ENCODE peak calls at places on chromosomes 4 and X, in ten cellular contexts. C is activated T-helper 1 cell treated with Interleukin-2 at 50 U/mL for 16 hours; F is cardiac muscle cell; N is AG20443; K is Calu3; Y is activated CD4-positive, alpha-beta T cell treated with anti-CD3 and anti-CD28 coated beads, Interleukin-2, amount 50 U/mL, for 48 hours; E is endothelial cell; G is GM06990; A is GM12865; O is H7. V is an unnamed sample.
A peak's percentile ranks its signal among the peaks of the same experiment; 100 is the strongest.

GRCh38 chr4:7421356-7422097 is 13.2 kb downstream of the PSAPL1 start:
- DNase-seq in A (no peak), O (peak; percentile 47), E (no peak), F (no peak), Y (no peak), C (no peak), G (no peak), N (no peak), K (no peak), V (no peak)

GRCh38 chr4:47528651-47529050 is 43.6 kb downstream of the ATP10D start:
- DNase-seq in Y (no peak), F (peak; percentile 68), N (no peak), K (no peak), O (no peak), A (no peak), E (no peak), C (no peak), G (no peak), V (peak; percentile 67)

GRCh38 chr4:117817316-117817715 is 217.0 kb upstream of the NDST3 start:
- DNase-seq in A (no peak), Y (no peak), K (no peak), E (no peak), O (no peak), G (no peak), N (no peak), F (no peak), C (no peak), V (no peak)

GRCh38 chrX:38192007-38192625 is 28.6 kb downstream of the SRPX start:
- DNase-seq in G (peak; percentile 6), A (peak; percentile 24), F (no peak), C (no peak), E (peak; percentile 10), Y (no peak), O (peak; percentile 17), K (peak; percentile 28), N (peak; percentile 21), V (no peak)

GRCh38 chrX:15328821-15329220 is 6.5 kb downstream of the PIGA start:
- DNase-seq in G (no peak), A (no peak), N (no peak), O (no peak), F (no peak), E (no peak), C (no peak), Y (no peak), K (no peak), V (no peak)

GRCh38 chr4:142960867-142961644 is 115.0 kb upstream of the INPP4B start:
- DNase-seq in Y (no peak), N (no peak), O (no peak), A (no peak), G (no peak), C (no peak), K (no peak), F (no peak), E (no peak), V (no peak)

GRCh38 chrX:6891404-6891803 is 256.1 kb upstream of the STS start:
- DNase-seq in K (no peak), C (no peak), E (no peak), N (no peak), G (no peak), Y (no peak), F (no peak), O (no peak), A (no peak), V (no peak)

GRCh38 chrX:154731881-154732280 is 19.0 kb downstream of the GAB3 start:
- DNase-seq in E (no peak), N (no peak), O (no peak), F (peak; percentile 65), C (no peak), G (no peak), K (no peak), A (no peak), Y (no peak), V (no peak)

GRCh38 chr4:38330321-38330720 is 333.7 kb upstream of the KLF3 start:
- DNase-seq in O (no peak), K (no peak), C (no peak), A (no peak), G (no peak), N (no peak), Y (no peak), F (no peak), E (no peak), V (no peak)

GRCh38 chr4:77582151-77582550 is 23.5 kb upstream of the CXCL13 start:
- DNase-seq in N (no peak), O (no peak), F (no peak), K (no peak), E (no peak), A (no peak), C (no peak), G (no peak), Y (no peak), V (no peak)

GRCh38 chr4:1033840-1034551 is 22.6 kb downstream of the FGFRL1 start:
- DNase-seq in E (no peak), Y (no peak), N (peak; percentile 87), A (no peak), F (peak; percentile 93), O (no peak), K (no peak), C (no peak), G (no peak), V (no peak)

GRCh38 chr4:62881901-62882300 is 1527.3 kb downstream of the TECRL start:
- DNase-seq in A (no peak), F (no peak), C (no peak), E (no peak), Y (no peak), G (no peak), O (no peak), K (no peak), N (no peak), V (no peak)

GRCh38 chr4:83781434-83781833 is 245.5 kb downstream of the GPAT3 start:
- DNase-seq in G (no peak), N (no peak), K (no peak), F (no peak), Y (no peak), C (no peak), O (no peak), A (no peak), E (no peak), V (no peak)

GRCh38 chrX:482702-483203 is 96.0 kb upstream of the PPP2R3B start:
- DNase-seq in O (no peak), A (no peak), N (no peak), E (no peak), K (no peak), F (no peak), C (no peak), Y (no peak), G (no peak), V (no peak)

GRCh38 chr4:14841801-14842748 is 160.2 kb upstream of the CPEB2 start:
- DNase-seq in Y (no peak), A (no peak), O (no peak), G (no peak), E (no peak), C (no peak), N (peak; percentile 30), F (peak; percentile 31), K (peak; percentile 46), V (peak; percentile 54)

GRCh38 chrX:39439910-39440733 is 638.9 kb downstream of the MID1IP1 start:
- DNase-seq in C (no peak), O (no peak), A (peak; percentile 60), E (no peak), F (no peak), N (no peak), K (no peak), G (no peak), Y (peak; percentile 13), V (no peak)

GRCh38 chr4:56465599-56466295 is 1.7 kb upstream of the SRP72 start:
- DNase-seq in F (peak; percentile 39), N (peak; percentile 11), C (no peak), K (peak; percentile 0), O (no peak), E (no peak), G (peak; percentile 19), A (no peak), Y (no peak), V (peak; percentile 79)

GRCh38 chr4:2907706-2908293 is 55.4 kb downstream of the NOP14 start:
- DNase-seq in G (no peak), F (no peak), O (no peak), K (peak; percentile 46), C (no peak), N (no peak), E (no peak), Y (no peak), A (no peak), V (no peak)

GRCh38 chr4:86664959-86665358 is 70.8 kb downstream of the PTPN13 start:
- DNase-seq in A (peak; percentile 34), K (no peak), F (peak; percentile 84), G (no peak), Y (no peak), E (no peak), N (peak; percentile 66), C (no peak), O (no peak), V (no peak)

GRCh38 chrX:86137071-86137470 is 11.2 kb upstream of the DACH2 start:
- DNase-seq in G (no peak), F (no peak), N (no peak), K (no peak), E (no peak), O (no peak), Y (no peak), A (no peak), C (no peak), V (peak; percentile 22)

GRCh38 chrX:72021975-72022374 is 109.7 kb downstream of the RTL5 start:
- DNase-seq in G (no peak), O (peak; percentile 53), N (no peak), C (no peak), K (no peak), A (peak; percentile 43), E (peak; percentile 15), Y (peak; percentile 14), F (no peak), V (no peak)